ENCODE peak calls at places on chromosomes 7 and 10, in nine cellular contexts. K, F, J, X, H, G, I, A and E are unnamed samples.

GRCh38 chr7:100157334-100158228 is 942 bp downstream of the TRAPPC14 start:
- DNase-seq in K (no peak), F (peak), J (no peak), X (peak), H (peak), G (no peak), I (peak), A (no peak), E (no peak)

GRCh38 chr7:74164985-74165456 is 9.1 kb upstream of the EIF4H start:
- DNase-seq in K (no peak), F (peak), J (no peak), X (peak), H (peak), G (no peak), I (peak), A (no peak), E (no peak)

GRCh38 chr7:36440880-36441279 is 51.2 kb downstream of the ANLN start:
- DNase-seq in K (peak), F (no peak), J (no peak), X (peak), H (peak), G (no peak), I (peak), A (no peak), E (no peak)

GRCh38 chr10:132882481-132882951 is 59.9 kb downstream of the CFAP46 start:
- DNase-seq in K (no peak), F (no peak), J (no peak), X (no peak), H (no peak), G (no peak), I (no peak), A (no peak), E (no peak)

GRCh38 chr10:6074489-6075301 is 12.5 kb upstream of the IL2RA start:
- DNase-seq in K (no peak), F (no peak), J (no peak), X (peak), H (peak), G (no peak), I (no peak), A (no peak), E (no peak)

GRCh38 chr7:150972094-150972493 is 6.0 kb downstream of the KCNH2 start:
- DNase-seq in K (no peak), F (no peak), J (no peak), X (no peak), H (no peak), G (peak), I (no peak), A (no peak), E (no peak)

GRCh38 chr7:28782362-28782761 is 175.8 kb downstream of the TRIL start:
- DNase-seq in K (peak), F (no peak), J (no peak), X (no peak), H (no peak), G (no peak), I (no peak), A (no peak), E (no peak)

GRCh38 chr10:329361-330099 is 194.3 kb downstream of the ZMYND11 start:
- DNase-seq in K (no peak), F (no peak), J (peak), X (peak), H (peak), G (peak), I (peak), A (no peak), E (peak)

GRCh38 chr10:42864575-42864974 is 82.0 kb downstream of the BMS1 start:
- DNase-seq in K (no peak), F (peak), J (no peak), X (peak), H (peak), G (no peak), I (peak), A (no peak), E (peak)

GRCh38 chr10:75043256-75044121 is 68.0 kb upstream of the SAMD8 start:
- DNase-seq in K (peak), F (peak), J (no peak), X (no peak), H (no peak), G (no peak), I (peak), A (no peak), E (no peak)

GRCh38 chr10:122495406-122496340 is 34.3 kb downstream of the HTRA1 start:
- DNase-seq in K (no peak), F (no peak), J (no peak), X (peak), H (peak), G (no peak), I (peak), A (no peak), E (no peak)

GRCh38 chr10:71290331-71290730 is 28.7 kb upstream of the SLC29A3 start:
- DNase-seq in K (no peak), F (no peak), J (no peak), X (no peak), H (no peak), G (no peak), I (no peak), A (no peak), E (no peak)

GRCh38 chr7:94216944-94217461 is 177.7 kb upstream of the COL1A2 start:
- DNase-seq in K (no peak), F (no peak), J (no peak), X (peak), H (peak), G (no peak), I (no peak), A (no peak), E (no peak)

GRCh38 chr10:52215745-52216361 is 98.2 kb upstream of the DKK1 start:
- DNase-seq in K (peak), F (peak), J (peak), X (peak), H (peak), G (no peak), I (peak), A (no peak), E (peak)

GRCh38 chr10:3080608-3081007 is 13.3 kb downstream of the PFKP start:
- DNase-seq in K (no peak), F (no peak), J (no peak), X (no peak), H (no peak), G (no peak), I (no peak), A (no peak), E (no peak)

GRCh38 chr10:25050402-25050801 is 34.0 kb downstream of the THNSL1 start:
- DNase-seq in K (no peak), F (no peak), J (no peak), X (peak), H (no peak), G (no peak), I (no peak), A (no peak), E (no peak)

GRCh38 chr10:44567471-44567870 is 182.6 kb upstream of the CXCL12 start:
- DNase-seq in K (no peak), F (no peak), J (no peak), X (peak), H (peak), G (no peak), I (no peak), A (no peak), E (no peak)

GRCh38 chr10:89593043-89593442 is 52.0 kb downstream of the PANK1 start:
- DNase-seq in K (no peak), F (no peak), J (no peak), X (no peak), H (no peak), G (no peak), I (no peak), A (no peak), E (no peak)

GRCh38 chr10:120553911-120554310 is 96.9 kb downstream of the PLPP4 start:
- DNase-seq in K (no peak), F (no peak), J (no peak), X (peak), H (no peak), G (no peak), I (no peak), A (no peak), E (no peak)

GRCh38 chr7:121761399-121761798 is 111.6 kb upstream of the PTPRZ1 start:
- DNase-seq in K (no peak), F (no peak), J (no peak), X (no peak), H (no peak), G (no peak), I (no peak), A (no peak), E (no peak)

GRCh38 chr10:132294561-132295320 is 13.0 kb downstream of the STK32C start:
- DNase-seq in K (no peak), F (peak), J (no peak), X (no peak), H (no peak), G (peak), I (peak), A (no peak), E (no peak)

GRCh38 chr7:372546-372938 is 82.6 kb downstream of the FOXL3 start:
- DNase-seq in K (no peak), F (no peak), J (no peak), X (no peak), H (no peak), G (peak), I (no peak), A (no peak), E (no peak)

GRCh38 chr10:31146496-31147219 is 115.0 kb upstream of the ZNF438 start:
- DNase-seq in K (no peak), F (no peak), J (no peak), X (peak), H (peak), G (peak), I (peak), A (no peak), E (peak)

GRCh38 chr7:132210821-132211220 is 365.4 kb downstream of the PLXNA4 start:
- DNase-seq in K (no peak), F (no peak), J (no peak), X (no peak), H (no peak), G (no peak), I (no peak), A (no peak), E (no peak)

GRCh38 chr10:32378371-32379301 is 31.7 kb upstream of the EPC1 start:
- DNase-seq in K (peak), F (peak), J (peak), X (peak), H (peak), G (peak), I (peak), A (peak), E (peak)

GRCh38 chr7:100472854-100473499 is 6.0 kb downstream of the TSC22D4 start:
- DNase-seq in K (no peak), F (no peak), J (no peak), X (peak), H (peak), G (peak), I (no peak), A (no peak), E (no peak)

GRCh38 chr10:90960355-90960814 is 39.5 kb upstream of the ANKRD1 start:
- DNase-seq in K (no peak), F (no peak), J (no peak), X (peak), H (peak), G (no peak), I (no peak), A (no peak), E (no peak)

GRCh38 chr7:76122516-76123239 is 74.8 kb downstream of the MDH2 start:
- DNase-seq in K (no peak), F (no peak), J (no peak), X (no peak), H (peak), G (no peak), I (no peak), A (no peak), E (no peak)

GRCh38 chr10:75207868-75208167 is 2.8 kb upstream of the VDAC2 start:
- DNase-seq in K (no peak), F (no peak), J (no peak), X (no peak), H (no peak), G (no peak), I (no peak), A (no peak), E (no peak)

GRCh38 chr7:26891400-26892355 is 27.3 kb upstream of the SKAP2 start:
- DNase-seq in K (no peak), F (no peak), J (no peak), X (no peak), H (peak), G (no peak), I (no peak), A (no peak), E (no peak)

DNA sequence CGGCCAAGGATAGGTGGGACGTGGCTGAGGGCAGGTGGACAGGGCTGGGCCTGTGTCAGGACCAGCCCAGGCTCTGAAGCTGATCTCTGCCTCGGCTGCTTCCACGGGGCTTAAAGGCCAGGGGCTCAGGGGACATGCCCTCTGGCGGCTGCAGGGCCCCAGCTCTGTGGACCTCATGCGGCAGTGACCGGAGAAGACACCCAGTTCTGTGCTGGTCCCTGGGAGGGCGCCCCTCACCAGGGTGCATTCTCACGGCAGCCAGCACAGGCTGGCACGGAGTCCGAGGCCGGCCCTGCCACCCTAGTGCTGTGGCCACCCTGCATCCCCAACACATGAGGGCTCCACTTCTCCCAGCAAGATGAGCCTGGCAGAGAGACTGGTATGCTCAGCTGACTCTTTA is 30.3 kb downstream of the YKT6 start:
- DNase-seq in K (no peak), F (no peak), J (no peak), X (no peak), H (no peak), G (no peak), I (no peak), A (no peak), E (no peak)
- TF ChIP-seq CTCF in K (no peak), F (no peak), J (no peak), X (no peak), H (no peak), G (peak), I (no peak), A (no peak), E (no peak)

GRCh38 chr7:15199482-15199881 is 296.9 kb upstream of the DGKB start:
- DNase-seq in K (no peak), F (no peak), J (no peak), X (peak), H (peak), G (no peak), I (peak), A (no peak), E (no peak)
- TF ChIP-seq CTCF in K (no peak), F (peak), J (no peak), X (peak), H (peak), G (peak), I (peak), A (no peak), E (peak)

DNA sequence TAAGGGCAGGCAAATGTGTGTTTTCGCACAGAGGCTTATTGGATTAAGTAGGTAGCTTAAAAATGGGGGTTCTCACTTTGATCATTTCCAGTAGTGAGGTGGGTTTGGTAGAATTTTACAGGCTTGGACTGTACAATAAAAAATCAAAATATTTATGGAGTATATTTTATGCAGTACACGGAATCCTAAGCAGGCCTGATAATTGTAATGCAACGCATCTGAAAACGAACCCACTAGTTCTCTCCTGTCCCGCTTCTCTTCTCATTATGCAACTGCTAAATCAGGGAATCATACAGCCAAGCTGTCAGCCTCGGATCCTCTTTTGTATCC is 377 bp upstream of the POLR1F start:
- DNase-seq in K (no peak), F (no peak), J (no peak), X (no peak), H (no peak), G (no peak), I (no peak), A (no peak), E (no peak)
- TF ChIP-seq CTCF in K (peak), F (peak), J (peak), X (no peak), H (no peak), G (peak), I (no peak), A (no peak), E (no peak)

GRCh38 chr10:8043569-8044306 is 10.8 kb upstream of the GATA3 start:
- DNase-seq in K (peak), F (peak), J (no peak), X (no peak), H (no peak), G (no peak), I (peak), A (no peak), E (no peak)
- TF ChIP-seq CTCF in K (no peak), F (no peak), J (no peak), X (no peak), H (no peak), G (no peak), I (peak), A (no peak), E (no peak)